ENCODE peak calls at places on chromosomes 7 and 10, in five cellular contexts. P, V, A, C and J are unnamed samples.

GRCh38 chr7:1086588-1087461 is 1.1 kb upstream of the GPER1 start:
- DNase-seq in P (peak; percentile 66), C (peak; percentile 58), V (peak; percentile 56), A (no peak), J (peak; percentile 24)

GRCh38 chr7:4103352-4104091 is 578.6 kb upstream of the FOXK1 start:
- DNase-seq in C (no peak), A (no peak), V (no peak), P (peak; percentile 81), J (no peak)

GRCh38 chr7:157603005-157603404 is 266.2 kb downstream of the DNAJB6 start:
- DNase-seq in A (no peak), P (no peak), V (no peak), C (no peak), J (no peak)

GRCh38 chr7:26413007-26413691 is 121.5 kb downstream of the SNX10 start:
- DNase-seq in V (no peak), A (peak; percentile 84), C (no peak), P (no peak), J (no peak)

GRCh38 chr7:49805686-49806085 is 32.2 kb downstream of the VWC2 start:
- DNase-seq in C (no peak), V (peak; percentile 67), P (no peak), A (no peak), J (no peak)

GRCh38 chr7:24290004-24290641 is 6.1 kb downstream of the NPY start:
- DNase-seq in A (peak; percentile 44), C (peak; percentile 68), V (peak; percentile 29), P (peak; percentile 71), J (peak; percentile 71)

GRCh38 chr10:113216068-113216467 is 266.0 kb downstream of the TCF7L2 start:
- DNase-seq in V (no peak), A (no peak), C (peak; percentile 18), P (no peak), J (no peak)

GRCh38 chr7:77327067-77327931 is 88.8 kb downstream of the GSAP start:
- DNase-seq in C (peak; percentile 87), V (no peak), A (no peak), P (peak; percentile 73), J (no peak)